ENCODE peak calls at places on chromosome 2, in nine cellular contexts. P is activated T-cell treated with anti-CD3 and anti-CD28 coated beads for 24 hours; D is CD8-positive, alpha-beta memory T cell; V is NAMALWA; N is transverse colon; I is HCEC 1CT; A is GM04504; Z is SK-N-SH; Y is caudate nucleus. K is an unnamed sample.
A peak's percentile ranks its signal among the peaks of the same experiment; 100 is the strongest.

GRCh38 chr2:222548997-222549396 is 106.9 kb downstream of the FARSB start:
- DNase-seq in N (no peak), P (no peak), I (no peak), D (no peak), V (no peak), Y (no peak), A (peak; percentile 7), Z (no peak), K (no peak)

GRCh38 chr2:202090530-202090929 is 17.5 kb downstream of the KIAA2012 start:
- DNase-seq in A (no peak), P (no peak), Z (peak; percentile 82), Y (no peak), D (no peak), N (no peak), V (no peak), I (no peak), K (no peak)

GRCh38 chr2:64143154-64144056 is 815 bp downstream of the PELI1 start:
- DNase-seq in A (no peak), Y (no peak), D (peak; percentile 51), I (peak; percentile 24), V (peak; percentile 85), P (no peak), Z (peak; percentile 74), N (no peak), K (peak; percentile 33)

GRCh38 chr2:100822587-100823248 is 2.8 kb downstream of the NPAS2 start:
- DNase-seq in Y (no peak), N (no peak), Z (no peak), A (peak; percentile 36), I (peak; percentile 60), D (no peak), P (no peak), V (no peak), K (no peak)

GRCh38 chr2:64727013-64727767 is 73.5 kb upstream of the SERTAD2 start:
- DNase-seq in A (no peak), Y (no peak), V (peak; percentile 84), N (no peak), D (peak; percentile 28), Z (no peak), I (no peak), P (no peak), K (peak; percentile 80)

GRCh38 chr2:138959031-138959430 is 178.8 kb upstream of the NXPH2 start:
- DNase-seq in Y (no peak), D (no peak), Z (no peak), I (no peak), V (no peak), N (no peak), A (no peak), P (no peak), K (no peak)

GRCh38 chr2:144234115-144234772 is 285.7 kb downstream of the ZEB2 start:
- DNase-seq in N (no peak), A (no peak), Z (no peak), D (no peak), P (no peak), I (no peak), V (no peak), Y (no peak), K (peak; percentile 44)

GRCh38 chr2:205133544-205133943 is 548.8 kb upstream of the NRP2 start:
- DNase-seq in D (no peak), N (no peak), I (no peak), V (no peak), P (no peak), Z (peak; percentile 21), Y (no peak), A (no peak), K (no peak)

GRCh38 chr2:60707750-60708371 is 48.2 kb upstream of the PAPOLG start:
- DNase-seq in D (peak; percentile 16), I (peak; percentile 21), Y (no peak), P (no peak), A (no peak), N (no peak), Z (peak; percentile 52), V (peak; percentile 66), K (peak; percentile 43)

GRCh38 chr2:240623531-240624010 is 1.7 kb upstream of the GPR35 start:
- DNase-seq in Y (no peak), V (no peak), Z (no peak), I (no peak), D (no peak), A (no peak), P (no peak), N (no peak), K (no peak)

GRCh38 chr2:37635359-37636208 is 35.9 kb downstream of the CDC42EP3 start:
- DNase-seq in P (peak; percentile 74), A (peak; percentile 74), Y (peak; percentile 4), N (peak; percentile 28), I (peak; percentile 88), V (no peak), D (peak; percentile 81), Z (no peak), K (peak; percentile 56)

GRCh38 chr2:84129018-84129417 is 330.1 kb downstream of the SUCLG1 start:
- DNase-seq in D (no peak), N (no peak), P (no peak), Z (no peak), I (no peak), Y (no peak), V (no peak), A (no peak), K (no peak)

K was measured in CD4-positive, CD25-positive, alpha-beta regulatory T cell.